ENCODE peak calls at places on chromosomes 5 and 9, in five cellular contexts. R, Q, X, P and G are unnamed samples.

GRCh38 chr5:179699640-179700298 is 1.0 kb downstream of the CANX start:
- DNase-seq in R (peak), X (no peak), Q (no peak), P (no peak), G (peak)

GRCh38 chr5:177447611-177448243 is 1.1 kb downstream of the PRR7 start:
- DNase-seq in P (no peak), Q (peak), X (no peak), R (peak), G (no peak)

GRCh38 chr5:5979362-5979760 is 399.0 kb downstream of the MED10 start:
- DNase-seq in P (no peak), X (no peak), Q (no peak), R (peak), G (no peak)

GRCh38 chr5:54309751-54310432 is 481 bp downstream of the ARL15 start:
- DNase-seq in R (no peak), Q (no peak), P (peak), X (peak), G (peak)

GRCh38 chr5:16934123-16934522 is 2.0 kb downstream of the MYO10 start:
- DNase-seq in R (peak), P (no peak), X (peak), Q (peak), G (peak)

GRCh38 chr5:43215073-43215631 is 23.1 kb downstream of the NIM1K start:
- DNase-seq in P (no peak), R (peak), Q (no peak), X (no peak), G (peak)

GRCh38 chr5:14581891-14582796 is 552 bp downstream of the OTULINL start:
- DNase-seq in X (peak), R (no peak), Q (peak), P (no peak), G (peak)

GRCh38 chr5:36787365-36787764 is 89.2 kb upstream of the NIPBL start:
- DNase-seq in X (no peak), Q (no peak), P (no peak), R (no peak), G (no peak)

GRCh38 chr5:141646026-141646425 is 5.2 kb downstream of the FCHSD1 start:
- DNase-seq in Q (no peak), R (no peak), P (no peak), X (no peak), G (peak)

GRCh38 chr5:58335518-58335917 is 124.4 kb downstream of the PLK2 start:
- DNase-seq in Q (no peak), R (no peak), X (no peak), P (no peak), G (no peak)

GRCh38 chr9:90914868-90915483 is 113.4 kb downstream of the SYK start:
- DNase-seq in R (peak), X (peak), P (peak), Q (peak), G (peak)

GRCh38 chr9:125732562-125732961 is 14.6 kb upstream of the PBX3 start:
- DNase-seq in P (no peak), X (no peak), Q (peak), R (no peak), G (no peak)

GRCh38 chr5:164763211-164763610 is 1257.8 kb downstream of the MAT2B start:
- DNase-seq in Q (no peak), P (no peak), R (no peak), X (no peak), G (no peak)

DNA sequence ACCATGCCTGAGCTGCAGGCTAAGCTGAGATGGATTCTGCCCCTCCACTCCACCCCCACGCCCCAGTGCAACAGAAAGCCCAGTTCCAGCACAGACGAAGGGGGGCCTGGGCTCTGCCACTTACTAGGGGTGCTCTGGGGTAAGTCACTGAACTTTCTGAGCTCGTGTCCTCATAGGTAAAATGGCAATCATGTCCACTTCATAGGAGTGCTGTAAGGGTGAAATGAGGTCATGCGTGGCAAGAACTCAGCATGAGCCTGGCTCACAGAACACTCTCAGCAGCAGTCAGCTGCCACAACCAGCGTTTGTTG is 8.4 kb upstream of the PSD2 start:
- DNase-seq in R (no peak), P (no peak), Q (no peak), X (no peak), G (no peak)
- H3K4me3 ChIP-seq in R (no peak), P (no peak), Q (no peak), X (peak), G (peak)

GRCh38 chr5:139387611-139388197 is 2.0 kb downstream of the MZB1 start:
- DNase-seq in R (no peak), P (no peak), X (no peak), Q (no peak), G (peak)

GRCh38 chr5:139388198-139388821 is 1.4 kb downstream of the MZB1 start:
- DNase-seq in R (peak), X (no peak), Q (no peak), P (no peak), G (peak)

GRCh38 chr5:139390639-139391569 is 1.2 kb upstream of the MZB1 start:
- DNase-seq in X (no peak), R (no peak), P (no peak), Q (no peak), G (no peak)

GRCh38 chr5:139391570-139392323 is 2.0 kb upstream of the MZB1 start:
- DNase-seq in P (no peak), Q (peak), R (no peak), X (no peak), G (no peak)

GRCh38 chr5:139389701-139390638 is at the start of gene MZB1:
- DNase-seq in R (no peak), P (no peak), X (peak), Q (no peak), G (no peak)
- H3K4me3 ChIP-seq in R (no peak), P (no peak), X (no peak), Q (no peak), G (no peak)

DNA sequence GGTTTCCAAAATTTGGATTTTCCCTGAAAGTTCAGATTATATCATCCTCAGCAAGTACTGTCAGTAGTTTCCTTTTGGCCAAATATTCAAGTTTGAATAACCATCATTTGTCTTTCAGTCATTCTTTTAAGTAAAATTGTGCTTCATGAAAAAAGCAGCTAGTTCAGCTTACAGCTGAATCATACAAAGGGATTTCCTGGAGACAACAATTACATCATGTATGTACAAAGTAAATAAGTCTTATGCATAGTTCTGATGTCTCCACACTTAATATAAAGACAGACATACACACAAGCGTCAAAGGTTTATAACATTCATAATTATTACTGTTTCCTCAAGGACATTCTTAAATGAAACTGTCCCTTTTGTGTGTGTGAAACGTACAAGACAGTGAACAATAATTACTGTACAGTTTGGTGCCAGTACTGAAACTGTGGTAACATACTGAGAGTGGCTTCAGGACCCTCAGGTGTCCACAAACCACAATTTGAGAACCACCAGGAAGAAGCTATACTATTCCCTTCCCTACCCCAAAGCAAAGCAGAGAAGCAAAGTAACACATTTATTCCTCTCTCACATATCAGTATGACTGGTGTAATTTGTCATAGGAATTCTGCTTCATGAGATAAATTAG is 746.6 kb downstream of the TAF11L14 start:
- DNase-seq in R (no peak), X (no peak), Q (no peak), P (no peak), G (no peak)
- H3K4me3 ChIP-seq in R (no peak), X (no peak), Q (no peak), P (no peak), G (no peak)

DNA sequence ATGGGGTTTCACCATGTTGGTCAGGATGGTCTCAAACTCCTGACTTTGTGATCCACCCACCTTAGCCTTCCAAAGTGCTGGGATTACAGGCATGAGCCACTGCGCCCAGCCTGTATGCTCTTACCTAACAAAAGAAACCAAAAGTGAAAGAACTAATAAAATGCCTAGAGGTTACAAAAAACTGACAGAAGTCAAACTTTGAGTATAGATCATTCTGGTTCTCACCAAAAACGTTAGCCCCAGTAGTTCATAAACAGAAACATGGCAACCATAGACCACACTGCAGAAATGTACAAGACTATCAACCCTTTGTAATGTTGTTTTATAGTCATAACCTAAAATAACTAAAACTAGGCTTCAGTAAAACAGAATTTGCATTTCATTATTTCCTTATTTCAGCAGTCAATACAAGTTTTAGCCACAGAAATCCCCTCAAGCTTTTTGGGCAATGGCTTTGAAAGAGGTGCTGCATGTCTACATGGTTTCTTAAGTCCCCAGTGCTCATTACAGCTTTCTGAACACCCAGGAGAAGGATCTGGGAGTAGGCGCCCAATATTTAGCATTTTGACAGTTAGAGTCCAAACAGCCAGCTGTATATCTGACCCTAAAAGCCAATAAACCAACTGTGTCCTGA is 72.5 kb downstream of the EPB41L4A start:
- DNase-seq in P (no peak), R (no peak), Q (no peak), X (no peak), G (no peak)
- H3K4me3 ChIP-seq in P (no peak), R (no peak), Q (no peak), X (no peak), G (no peak)

DNA sequence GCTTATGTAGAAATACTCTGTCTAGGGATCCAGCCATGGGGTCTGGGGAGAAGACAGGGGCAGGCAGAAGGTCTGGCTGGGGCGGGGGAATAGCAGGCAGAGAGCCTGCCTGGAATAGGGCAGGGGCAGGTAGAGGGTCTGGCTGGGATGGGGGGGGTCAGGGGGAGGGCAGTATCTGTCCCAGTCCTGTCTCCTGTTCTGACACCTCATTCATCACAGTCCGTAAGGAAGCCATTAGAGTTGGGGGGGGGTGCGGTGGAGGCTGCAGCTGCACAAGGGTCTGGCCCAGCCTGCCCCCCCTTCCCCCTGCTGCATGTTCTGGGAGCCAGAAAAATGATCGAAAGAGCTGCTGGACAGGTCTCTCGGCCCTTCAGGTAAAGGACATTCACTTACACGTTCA is 32.6 kb downstream of the CNTFR start:
- DNase-seq in X (no peak), P (no peak), R (no peak), Q (no peak), G (no peak)
- H3K4me3 ChIP-seq in X (no peak), P (no peak), R (no peak), Q (no peak), G (no peak)

GRCh38 chr5:168165977-168166376 is 125.5 kb upstream of the WWC1 start:
- DNase-seq in P (no peak), Q (no peak), X (no peak), R (no peak), G (no peak)

GRCh38 chr5:168163966-168164365 is 127.5 kb upstream of the WWC1 start:
- DNase-seq in X (no peak), R (no peak), P (no peak), Q (no peak), G (no peak)

GRCh38 chr5:168167338-168167737 is 124.1 kb upstream of the WWC1 start:
- DNase-seq in X (no peak), R (no peak), P (no peak), Q (no peak), G (no peak)

GRCh38 chr5:168162464-168162863 is 129.0 kb upstream of the WWC1 start:
- DNase-seq in R (peak), X (no peak), Q (no peak), P (no peak), G (no peak)

DNA sequence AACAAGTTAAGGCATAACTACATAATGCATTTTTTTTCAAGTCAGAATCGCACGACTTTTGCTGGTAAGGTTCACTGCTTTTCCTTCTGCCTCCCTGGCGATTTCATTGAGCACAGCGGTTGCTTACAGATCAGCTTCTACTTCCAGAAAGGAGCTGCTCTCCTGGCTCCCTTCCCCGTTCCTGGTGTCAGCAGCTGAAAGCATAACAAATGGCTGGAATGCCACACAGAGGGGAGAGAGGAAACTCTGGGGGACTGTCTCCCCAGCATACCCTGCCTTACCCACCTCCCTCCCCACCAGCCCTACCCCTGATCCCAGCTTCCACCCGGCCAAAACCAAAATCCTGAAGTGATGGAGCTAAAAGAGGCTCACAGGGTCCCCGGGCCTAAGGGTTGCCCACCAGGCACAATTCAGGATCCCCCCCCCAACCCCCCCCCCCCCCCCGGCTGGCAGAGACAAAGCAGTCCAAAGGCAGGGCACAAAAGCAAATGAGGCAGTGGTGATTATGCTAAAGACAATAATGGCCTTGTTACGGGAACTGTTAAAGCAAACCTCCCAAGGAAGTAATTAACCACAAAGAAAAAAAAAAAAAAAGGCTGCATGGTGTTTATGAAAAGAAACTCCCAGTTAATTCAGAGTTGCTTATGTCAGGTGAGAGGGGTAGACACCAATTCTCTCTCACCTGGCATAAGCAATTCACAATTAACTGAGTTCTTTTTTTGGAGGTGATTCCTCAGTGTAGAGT is 126.1 kb upstream of the WWC1 start:
- DNase-seq in R (no peak), X (no peak), Q (peak), P (no peak), G (no peak)
- H3K4me3 ChIP-seq in R (no peak), X (no peak), Q (no peak), P (no peak), G (no peak)

GRCh38 chr9:113988385-113988784 is 89.7 kb downstream of the AMBP start:
- DNase-seq in R (no peak), Q (no peak), X (no peak), P (no peak), G (no peak)

GRCh38 chr9:113990570-113990907 is 87.6 kb downstream of the AMBP start:
- DNase-seq in Q (no peak), R (no peak), X (no peak), P (no peak), G (no peak)

GRCh38 chr9:113987526-113987925 is 90.6 kb downstream of the AMBP start:
- DNase-seq in X (no peak), P (no peak), R (no peak), Q (no peak), G (no peak)

GRCh38 chr9:113989781-113990569 is 88.1 kb downstream of the AMBP start:
- DNase-seq in P (no peak), R (no peak), X (no peak), Q (no peak), G (no peak)

GRCh38 chr9:113988951-113989780 is 88.9 kb downstream of the AMBP start:
- DNase-seq in P (peak), Q (no peak), X (no peak), R (peak), G (no peak)
- H3K4me3 ChIP-seq in P (no peak), Q (no peak), X (no peak), R (no peak), G (no peak)

DNA sequence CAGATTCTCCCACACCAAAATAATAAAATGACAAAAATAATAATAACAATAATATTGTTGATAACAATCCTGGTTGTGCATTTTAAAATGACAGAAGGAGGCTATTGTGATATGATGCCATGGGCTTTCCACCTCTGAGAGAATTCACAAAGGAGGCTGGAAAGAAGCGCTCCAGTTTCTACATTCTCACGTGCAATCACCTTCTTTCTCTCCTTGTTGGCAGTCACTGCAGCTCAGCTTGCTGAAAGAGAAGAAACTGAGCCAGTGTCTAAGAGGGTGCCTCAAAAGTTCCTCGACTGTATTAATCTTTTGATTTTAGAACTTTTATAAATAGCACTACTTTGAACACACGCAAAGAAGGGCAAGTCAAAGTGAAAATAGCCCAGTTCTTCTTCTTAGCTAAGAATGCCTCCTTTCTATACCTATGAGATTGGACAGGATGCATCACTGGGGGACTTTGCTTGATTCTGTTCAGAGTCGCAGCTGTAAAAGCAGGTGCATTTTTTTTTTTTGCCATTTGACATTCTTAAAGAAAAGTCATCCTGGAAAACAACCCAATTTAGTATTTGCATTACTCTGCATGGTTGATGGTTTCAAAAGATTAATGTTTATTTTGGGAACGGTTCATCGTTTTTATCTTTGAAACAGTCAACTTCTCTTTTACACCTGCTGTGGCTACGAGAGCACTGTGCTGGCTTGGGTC is 12.4 kb upstream of the SUB1 start:
- DNase-seq in P (no peak), X (no peak), R (no peak), Q (no peak), G (no peak)
- H3K4me3 ChIP-seq in P (no peak), X (no peak), R (no peak), Q (no peak), G (no peak)

DNA sequence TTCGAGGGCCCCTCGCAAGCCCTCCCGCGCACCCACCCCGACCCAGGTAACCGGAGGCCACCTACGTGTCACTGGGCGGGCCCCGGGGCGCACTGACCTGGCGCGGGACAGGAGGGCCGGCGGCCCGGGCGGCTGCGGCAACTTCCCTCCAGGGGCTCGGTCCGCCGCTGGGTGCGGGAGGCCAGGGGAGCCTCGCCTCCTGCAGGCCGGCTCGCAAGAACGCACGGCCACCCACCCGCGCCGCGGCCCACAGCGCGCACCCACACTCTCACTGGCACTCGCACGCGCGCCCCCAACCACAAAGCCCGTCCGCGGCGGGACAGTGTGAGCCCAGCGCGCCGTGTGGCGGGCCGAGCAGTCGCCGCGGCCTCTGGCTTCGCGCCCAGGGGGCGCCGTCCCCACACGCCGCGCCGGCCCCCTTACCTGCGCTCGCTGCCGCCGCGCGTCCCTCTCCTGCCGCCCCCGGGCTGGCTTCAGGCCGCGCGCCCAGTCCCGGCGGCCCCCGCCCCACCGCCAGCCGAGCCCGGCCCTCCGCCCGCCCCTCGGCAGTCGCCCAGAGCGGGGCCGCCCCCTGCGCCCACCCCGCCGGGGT is 430 bp downstream of the LPAR1 start:
- DNase-seq in X (no peak), P (peak), R (peak), Q (peak), G (peak)
- H3K4me3 ChIP-seq in X (no peak), P (peak), R (peak), Q (peak), G (peak)

DNA sequence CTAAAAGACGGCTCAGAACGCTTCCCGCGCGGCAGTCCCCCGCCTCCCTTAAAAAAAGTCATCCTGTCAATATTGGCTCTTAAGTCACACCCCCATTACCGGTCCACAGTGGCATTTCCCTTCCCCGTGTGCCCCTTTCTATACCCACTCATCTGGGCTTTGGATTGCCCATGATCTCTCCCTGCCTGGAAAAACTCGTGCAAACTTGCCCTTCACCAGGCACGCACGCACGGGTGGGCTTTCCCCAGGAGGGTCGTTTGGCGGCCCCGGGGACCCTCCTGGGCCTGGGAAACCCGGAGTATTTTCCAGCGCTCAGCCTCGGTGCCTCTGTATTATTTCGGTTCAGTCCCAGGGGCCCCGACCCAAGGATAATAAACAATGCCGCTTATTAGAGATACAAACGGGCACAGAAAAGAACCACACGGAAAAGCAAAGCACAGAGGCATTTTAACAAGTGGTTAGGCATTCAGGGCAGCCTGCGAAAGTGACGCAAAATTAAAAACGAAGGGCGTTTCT is 35.9 kb upstream of the NFIB start:
- DNase-seq in Q (no peak), X (no peak), P (no peak), R (no peak), G (no peak)
- H3K4me3 ChIP-seq in Q (peak), X (no peak), P (peak), R (no peak), G (peak)